ENCODE peak calls at places on chromosomes 16 and 17, in nine cellular contexts. Z, S, T, Q, G, D, L, P and K are unnamed samples.

GRCh38 chr17:47855737-47856136 is 4.8 kb upstream of the SP6 start:
- DNase-seq in Z (no peak), T (no peak), L (no peak), S (no peak), Q (no peak), G (no peak), P (no peak), D (no peak), K (no peak)

GRCh38 chr16:590165-590874 is 454 bp downstream of the RAB40C start:
- DNase-seq in S (no peak), D (no peak), T (no peak), P (no peak), G (no peak), L (no peak), Q (peak; percentile 49), Z (no peak), K (no peak)

GRCh38 chr17:50924800-50925199 is 58.6 kb upstream of the TOB1 start:
- DNase-seq in L (no peak), Q (no peak), G (no peak), D (no peak), Z (no peak), P (no peak), S (no peak), T (no peak), K (no peak)

GRCh38 chr17:45276031-45276430 is 14.1 kb upstream of the SPATA32 start:
- DNase-seq in G (no peak), Z (no peak), S (no peak), P (no peak), L (no peak), T (no peak), Q (no peak), D (no peak), K (no peak)

GRCh38 chr17:7493941-7494340 is 9.8 kb downstream of the POLR2A start:
- DNase-seq in S (no peak), G (no peak), Q (no peak), D (no peak), T (no peak), P (no peak), Z (no peak), L (no peak), K (no peak)

GRCh38 chr17:44636562-44636961 is 19.7 kb upstream of the MEIOC start:
- DNase-seq in Q (no peak), G (peak; percentile 13), P (no peak), D (peak; percentile 76), L (no peak), T (no peak), S (no peak), Z (no peak), K (no peak)

GRCh38 chr16:84883301-84883700 is 63.5 kb downstream of the CRISPLD2 start:
- DNase-seq in D (no peak), P (no peak), S (no peak), Z (no peak), T (no peak), Q (no peak), G (no peak), L (no peak), K (peak; percentile 49)

GRCh38 chr16:11024333-11025053 is 80.1 kb downstream of the CLEC16A start:
- DNase-seq in Q (no peak), G (peak; percentile 29), Z (no peak), L (no peak), P (no peak), D (no peak), S (no peak), T (no peak), K (no peak)

GRCh38 chr17:9021158-9021984 is at the start of gene NTN1:
- DNase-seq in L (peak; percentile 28), Q (peak; percentile 79), P (peak; percentile 46), T (peak; percentile 48), Z (peak; percentile 73), G (peak; percentile 9), S (no peak), D (peak; percentile 59), K (peak; percentile 40)

GRCh38 chr17:81464586-81464985 is 48.0 kb downstream of the ACTG1 start:
- DNase-seq in P (no peak), S (no peak), T (no peak), Z (no peak), L (no peak), G (no peak), Q (no peak), D (no peak), K (no peak)

GRCh38 chr17:68248199-68248825 is 469 bp downstream of the AMZ2 start:
- DNase-seq in Q (no peak), S (no peak), Z (no peak), T (no peak), G (peak; percentile 18), D (no peak), P (no peak), L (no peak), K (peak; percentile 68)

GRCh38 chr17:19709841-19710240 is 6.5 kb downstream of the SLC47A2 start:
- DNase-seq in D (no peak), L (no peak), G (no peak), Q (no peak), S (no peak), P (no peak), T (no peak), Z (no peak), K (peak; percentile 2)

GRCh38 chr17:46837521-46837920 is 13.9 kb upstream of the WNT9B start:
- DNase-seq in T (no peak), Q (no peak), G (no peak), S (no peak), P (no peak), Z (no peak), L (no peak), D (no peak), K (no peak)

GRCh38 chr16:68707341-68708152 is 29.5 kb upstream of the CDH1 start:
- DNase-seq in T (no peak), D (no peak), Z (no peak), S (no peak), L (no peak), G (no peak), Q (peak; percentile 82), P (no peak), K (peak; percentile 28)

GRCh38 chr16:23368469-23368868 is 66.4 kb downstream of the SCNN1B start:
- DNase-seq in Z (no peak), P (no peak), Q (no peak), D (no peak), S (no peak), G (peak; percentile 9), T (no peak), L (no peak), K (no peak)